ENCODE peak calls at places on chromosomes 11 and 22, in five cellular contexts. N is MM.1S, V is upper lobe of left lung, G is tibial artery, B is fibroblast of lung. W is an unnamed sample. For H3K4me1, the result is how much of the 10 kb centered on the place peaks cover.

GRCh38 chr11:33860926-33861325 is 30.9 kb downstream of the LMO2 start:
- DNase-seq in N (no peak), V (no peak), G (no peak), B (no peak), W (no peak)

GRCh38 chr11:95327273-95327948 is 96.4 kb upstream of the SESN3 start:
- DNase-seq in N (no peak), V (no peak), G (no peak), B (no peak), W (no peak)

GRCh38 chr22:35838849-35839646 is 121.4 kb downstream of the APOL5 start:
- DNase-seq in N (no peak), V (no peak), G (peak), B (peak), W (no peak)

GRCh38 chr11:131169057-131169456 is 201.4 kb upstream of the NTM start:
- DNase-seq in N (no peak), V (no peak), G (no peak), B (no peak), W (no peak)

GRCh38 chr11:121500717-121501116 is 48.0 kb upstream of the SORL1-AS1 start:
- DNase-seq in N (no peak), V (no peak), G (no peak), B (no peak), W (no peak)

GRCh38 chr11:78548911-78549572 is 25.6 kb downstream of the NARS2 start:
- DNase-seq in N (no peak), V (no peak), G (peak), B (no peak), W (no peak)

GRCh38 chr22:22920104-22920654 is 32.6 kb downstream of the IGLL5 start:
- DNase-seq in N (no peak), V (no peak), G (no peak), B (no peak), W (no peak)

GRCh38 chr11:65476632-65477270 is 22.1 kb upstream of the MALAT1 start:
- DNase-seq in N (peak), V (no peak), G (peak), B (peak), W (no peak)

GRCh38 chr11:58097437-58097836 is 27.9 kb downstream of the OR9I1 start:
- DNase-seq in N (no peak), V (no peak), G (no peak), B (no peak), W (no peak)

GRCh38 chr11:117314840-117315239 is 1.2 kb downstream of the BACE1 start:
- DNase-seq in N (no peak), V (no peak), G (no peak), B (no peak), W (no peak)

DNA sequence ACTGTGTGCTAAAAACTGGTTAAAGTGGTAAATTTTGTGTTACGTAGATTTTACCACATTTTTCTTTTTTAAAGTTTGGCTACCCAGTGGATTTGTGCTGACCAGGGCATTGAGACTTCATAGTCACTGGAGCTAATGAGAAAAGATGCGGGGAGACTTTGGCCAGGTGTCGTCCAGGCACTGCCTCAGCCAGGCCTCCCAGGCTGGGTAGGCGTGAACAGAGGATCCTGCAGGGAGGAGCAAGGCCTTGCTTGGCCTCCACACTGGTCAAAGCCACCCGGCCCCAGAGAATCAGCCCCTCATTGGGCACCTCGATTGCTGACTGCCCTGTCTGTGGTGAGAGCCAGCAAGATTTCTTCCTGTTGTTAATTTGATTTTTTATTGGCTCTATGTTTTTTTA is 13.4 kb upstream of the MGAT3 start:
- DNase-seq in N (no peak), V (no peak), G (no peak), B (no peak), W (no peak)
- H3K4me1 ChIP-seq in N (under half), V (under half), G (under half), B (under half), W (under half)

GRCh38 chr11:68143310-68143689 is 22.1 kb upstream of the CHKA start:
- DNase-seq in N (no peak), V (no peak), G (no peak), B (no peak), W (no peak)

GRCh38 chr11:68146010-68146540 is 24.9 kb upstream of the CHKA start:
- DNase-seq in N (no peak), V (peak), G (peak), B (peak), W (no peak)

GRCh38 chr11:68142441-68143309 is 21.5 kb upstream of the CHKA start:
- DNase-seq in N (no peak), V (no peak), G (no peak), B (no peak), W (no peak)

GRCh38 chr11:68146704-68147474 is 25.7 kb upstream of the CHKA start:
- DNase-seq in N (no peak), V (no peak), G (no peak), B (peak), W (no peak)

DNA sequence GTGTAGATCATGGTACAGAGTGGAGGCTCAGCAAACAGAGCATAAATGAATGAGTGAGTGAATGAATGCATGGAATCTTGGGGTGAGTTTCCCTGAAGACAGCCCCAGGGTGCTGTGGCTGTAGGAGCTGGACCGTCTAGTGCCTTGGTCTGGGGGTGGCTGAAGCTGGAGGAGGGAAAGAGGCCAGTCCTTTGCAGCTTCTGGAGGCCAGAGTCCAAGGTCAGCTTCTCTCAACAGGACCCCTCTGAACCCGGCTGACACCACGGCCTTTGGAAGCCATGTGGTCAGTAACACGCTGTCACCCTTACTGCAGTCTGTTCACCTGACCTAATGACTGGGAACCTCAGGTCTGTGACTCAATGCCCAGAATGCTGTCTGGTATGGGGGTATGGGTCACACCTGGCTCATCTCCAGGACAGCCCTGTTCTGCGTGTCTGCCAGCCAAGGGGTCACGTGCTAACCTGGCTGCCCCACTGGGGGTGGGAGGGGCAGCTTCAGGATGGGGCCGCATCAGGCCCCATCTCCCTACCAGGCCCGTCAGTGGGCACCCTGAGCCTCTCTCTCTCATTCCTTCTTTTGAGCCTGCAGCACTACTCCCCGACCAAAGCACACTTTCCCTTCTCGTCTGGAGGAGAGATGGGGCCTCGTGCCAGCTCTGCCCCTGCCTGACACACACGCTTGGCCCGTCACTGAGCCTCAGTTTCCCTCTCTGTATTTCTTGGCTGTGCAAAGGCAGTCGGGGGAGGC is 24.1 kb upstream of the CHKA start:
- DNase-seq in N (no peak), V (no peak), G (no peak), B (no peak), W (no peak)
- H3K4me1 ChIP-seq in N (under half), V (half or more), G (under half), B (under half), W (under half)

GRCh38 chr22:18112440-18112839 is 1.8 kb downstream of the TUBA8 start:
- DNase-seq in N (no peak), V (no peak), G (no peak), B (no peak), W (no peak)

GRCh38 chr22:18113680-18114394 is 3.2 kb downstream of the TUBA8 start:
- DNase-seq in N (no peak), V (no peak), G (no peak), B (no peak), W (no peak)

GRCh38 chr22:18110944-18111758 is 542 bp downstream of the TUBA8 start:
- DNase-seq in N (no peak), V (peak), G (no peak), B (no peak), W (no peak)

GRCh38 chr22:18110194-18110943 is at the start of gene TUBA8:
- DNase-seq in N (no peak), V (peak), G (peak), B (peak), W (peak)

DNA sequence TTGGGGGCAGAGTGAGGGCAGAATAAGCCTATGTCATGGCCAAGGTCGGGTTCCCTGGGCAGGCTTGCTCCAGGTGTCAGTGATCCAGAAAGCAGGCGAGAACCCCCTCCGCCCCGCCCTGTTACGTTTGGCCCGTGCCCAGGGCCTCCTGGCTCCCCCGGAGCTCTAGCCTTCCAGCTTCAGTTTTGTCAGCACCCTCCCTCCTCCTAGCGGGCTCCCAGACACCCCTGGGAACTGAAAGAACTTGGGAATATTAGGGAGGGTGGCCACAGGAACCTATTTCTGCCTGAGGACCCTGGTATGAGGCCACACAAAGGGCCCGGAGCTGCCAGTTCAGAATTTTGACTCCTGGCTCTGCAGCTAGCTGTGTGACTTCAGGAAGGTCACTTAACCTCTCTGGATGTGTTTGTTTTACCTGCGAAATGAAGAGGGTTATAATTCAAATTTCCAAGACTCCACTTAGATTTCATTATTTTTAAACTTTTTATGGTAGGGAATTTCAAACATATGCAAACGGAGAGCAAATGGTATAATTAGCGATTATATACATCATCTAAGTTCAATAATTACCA is 1.2 kb downstream of the TUBA8 start:
- DNase-seq in N (no peak), V (peak), G (no peak), B (no peak), W (no peak)
- H3K4me1 ChIP-seq in N (under half), V (under half), G (under half), B (under half), W (under half)

GRCh38 chr22:39576027-39576426 is 5.5 kb downstream of the CACNA1I start:
- DNase-seq in N (no peak), V (no peak), G (no peak), B (no peak), W (no peak)
- H3K4me1 ChIP-seq in N (under half), V (under half), G (under half), B (under half), W (under half)

W was measured in CD4-positive, CD25-positive, alpha-beta regulatory T cell.